ENCODE peak calls at places on chromosomes 16 and 17, in four cellular contexts. B is IMR-90, W is fibroblast of lung, N is H9. R is an unnamed sample.

GRCh38 chr17:39935896-39936295 is 8.4 kb downstream of the LRRC3C start:
- DNase-seq in B (peak; percentile 55), N (no peak), W (no peak), R (no peak)

GRCh38 chr17:78737332-78737731 is 44.7 kb downstream of the CYTH1 start:
- DNase-seq in W (peak; percentile 84), B (peak; percentile 83), N (no peak), R (peak; percentile 88)

GRCh38 chr17:77854759-77855745 is 103.5 kb upstream of the TNRC6C start:
- DNase-seq in B (no peak), W (no peak), N (no peak), R (no peak)

GRCh38 chr16:49795513-49795912 is 60.4 kb downstream of the ZNF423 start:
- DNase-seq in W (no peak), N (no peak), B (no peak), R (no peak)

GRCh38 chr17:39099686-39100293 is 51.6 kb downstream of the PLXDC1 start:
- DNase-seq in N (no peak), W (peak; percentile 86), B (peak; percentile 62), R (no peak)

GRCh38 chr17:45433136-45433535 is 466 bp upstream of the ARHGAP27 start:
- DNase-seq in B (no peak), W (no peak), N (no peak), R (no peak)

GRCh38 chr17:10357768-10358167 is 15.0 kb downstream of the MYH13 start:
- DNase-seq in B (no peak), W (no peak), N (peak; percentile 82), R (peak; percentile 15)

GRCh38 chr16:75304521-75305363 is 53.3 kb upstream of the BCAR1 start:
- DNase-seq in N (no peak), B (peak; percentile 89), W (peak; percentile 89), R (peak; percentile 92)

GRCh38 chr17:38746004-38746892 is 1.9 kb downstream of the PCGF2 start:
- DNase-seq in W (no peak), N (no peak), B (no peak), R (no peak)

GRCh38 chr16:11280616-11281522 is at the start of gene PRM1:
- DNase-seq in N (peak; percentile 46), B (no peak), W (no peak), R (no peak)

GRCh38 chr17:75927286-75927922 is 13.4 kb downstream of the FBF1 start:
- DNase-seq in N (peak; percentile 80), W (peak; percentile 15), B (no peak), R (no peak)

GRCh38 chr16:13935408-13935807 is 15.5 kb downstream of the ERCC4 start:
- DNase-seq in B (no peak), N (peak; percentile 71), W (no peak), R (no peak)

GRCh38 chr16:87246269-87247065 is 70.7 kb downstream of the C16orf95 start:
- DNase-seq in W (no peak), N (no peak), B (no peak), R (no peak)

GRCh38 chr16:19130852-19131808 is 17.4 kb downstream of the ITPRIPL2 start:
- DNase-seq in B (peak; percentile 82), N (no peak), W (peak; percentile 77), R (no peak)

GRCh38 chr17:65820306-65820705 is 258.9 kb upstream of the AXIN2 start:
- DNase-seq in N (no peak), W (no peak), B (no peak), R (no peak)

GRCh38 chr16:17403156-17403809 is 67.5 kb downstream of the XYLT1 start:
- DNase-seq in N (no peak), W (no peak), B (no peak), R (no peak)

GRCh38 chr17:40597168-40598020 is 32.1 kb upstream of the CCR7 start:
- DNase-seq in B (no peak), N (no peak), W (no peak), R (no peak)

GRCh38 chr17:81422776-81423697 is 27.8 kb downstream of the BAHCC1 start:
- DNase-seq in N (peak; percentile 69), W (peak; percentile 91), B (peak; percentile 96), R (peak; percentile 18)

GRCh38 chr16:86566601-86566965 is at the start of gene FOXC2:
- DNase-seq in N (peak; percentile 92), W (peak; percentile 97), B (peak; percentile 94), R (no peak)

GRCh38 chr16:85894266-85894665 is 4.7 kb upstream of the IRF8 start:
- DNase-seq in W (no peak), B (no peak), N (peak; percentile 71), R (no peak)

GRCh38 chr17:68457168-68457538 is at the start of gene WIPI1:
- DNase-seq in B (no peak), W (no peak), N (no peak), R (no peak)

GRCh38 chr17:31678431-31678830 is 180.6 kb downstream of the COPRS start:
- DNase-seq in N (peak; percentile 26), W (peak; percentile 44), B (peak; percentile 41), R (no peak)

GRCh38 chr17:83078378-83079339 is 750 bp upstream of the METRNL start:
- DNase-seq in N (no peak), B (no peak), W (no peak), R (peak; percentile 25)

GRCh38 chr16:29961479-29962343 is at the start of gene TMEM219:
- DNase-seq in B (peak; percentile 83), W (peak; percentile 80), N (peak; percentile 89), R (peak; percentile 97)

GRCh38 chr16:6016530-6017184 is 919.1 kb upstream of the EEF2KMT start:
- DNase-seq in N (peak; percentile 45), B (no peak), W (no peak), R (peak; percentile 13)

GRCh38 chr16:11089504-11090124 is 145.2 kb downstream of the CLEC16A start:
- DNase-seq in N (no peak), W (peak; percentile 100), B (peak; percentile 99), R (no peak)

GRCh38 chr17:4498461-4499397 is at the start of gene SPNS2:
- DNase-seq in N (peak; percentile 81), B (peak; percentile 29), W (peak; percentile 12), R (peak; percentile 69)

GRCh38 chr17:80990921-80991644 is 558 bp upstream of the CHMP6 start:
- DNase-seq in N (no peak), W (no peak), B (no peak), R (no peak)

GRCh38 chr16:85171809-85172464 is 59.7 kb upstream of the CIBAR2 start:
- DNase-seq in W (peak; percentile 39), N (no peak), B (no peak), R (no peak)

GRCh38 chr17:79777844-79778503 is at the start of gene CBX2:
- DNase-seq in B (peak; percentile 42), W (peak; percentile 55), N (peak; percentile 88), R (peak; percentile 48)

GRCh38 chr16:49484454-49484853 is 110.8 kb downstream of the C16orf78 start:
- DNase-seq in N (peak; percentile 88), B (no peak), W (no peak), R (peak; percentile 49)

GRCh38 chr16:50416388-50416787 is 47.6 kb upstream of the BRD7 start:
- DNase-seq in W (no peak), N (no peak), B (no peak), R (no peak)

GRCh38 chr16:17432902-17433576 is 37.7 kb downstream of the XYLT1 start:
- DNase-seq in B (peak; percentile 45), N (no peak), W (peak; percentile 73), R (no peak)

GRCh38 chr16:29915590-29916247 is 10.3 kb downstream of the KCTD13 start:
- DNase-seq in N (no peak), W (no peak), B (peak; percentile 70), R (no peak)

GRCh38 chr16:83954577-83955016 is 1.6 kb downstream of the OSGIN1 start:
- DNase-seq in N (peak; percentile 55), W (peak; percentile 33), B (peak; percentile 38), R (peak; percentile 20)

GRCh38 chr17:40022961-40023541 is 7.8 kb downstream of the CSF3 start:
- DNase-seq in W (no peak), N (no peak), B (no peak), R (no peak)

GRCh38 chr16:3645504-3646347 is 8.8 kb upstream of the DNASE1 start:
- DNase-seq in B (peak; percentile 73), W (peak; percentile 76), N (peak; percentile 81), R (no peak)

GRCh38 chr17:49497147-49498036 is 2.3 kb downstream of the NGFR start:
- DNase-seq in W (peak; percentile 27), B (peak; percentile 22), N (peak; percentile 87), R (peak; percentile 41)
- H3K9ac ChIP-seq in W (no peak overlapping the region), B (no peak overlapping the region), N (no peak overlapping the region), R (no peak overlapping the region)

DNA sequence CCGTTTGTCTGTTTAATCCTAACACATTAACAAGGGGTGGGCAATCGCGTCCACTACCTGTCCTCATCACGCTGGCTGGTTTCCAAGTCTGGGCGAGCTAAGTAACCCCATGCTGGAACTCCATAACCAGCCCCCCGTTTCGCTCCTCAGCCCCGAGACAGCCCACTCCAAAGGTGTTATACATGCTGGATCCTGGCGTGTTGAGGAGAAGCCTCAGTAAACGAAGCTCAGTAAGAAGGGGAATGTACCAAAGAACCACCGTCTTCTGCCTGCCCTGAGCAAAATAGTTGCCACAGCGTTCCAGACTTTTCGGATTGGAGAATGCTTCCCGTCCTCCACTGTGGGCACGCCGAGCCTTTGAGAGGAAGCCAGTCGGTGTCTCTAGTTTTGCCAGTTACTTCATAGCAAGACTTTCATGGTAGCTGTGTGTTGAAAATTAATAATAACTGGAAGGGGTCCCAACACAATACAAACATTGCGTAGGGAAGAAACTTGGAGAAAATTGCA is 16.1 kb upstream of the C17orf78 start:
- DNase-seq in W (no peak), N (no peak), B (peak; percentile 11), R (peak; percentile 43)
- H3K9ac ChIP-seq in W (no peak overlapping the region), N (peak overlapping the region; percentile 9), B (peak overlapping the region; percentile 68), R (no peak overlapping the region)

GRCh38 chr17:1260762-1261161 is 9.5 kb upstream of the BHLHA9 start:
- DNase-seq in N (no peak), W (no peak), B (no peak), R (no peak)
- H3K9ac ChIP-seq in N (no peak overlapping the region), W (no peak overlapping the region), B (no peak overlapping the region), R (no peak overlapping the region)

GRCh38 chr17:49229076-49229804 is 1.3 kb downstream of the PHOSPHO1 start:
- DNase-seq in W (no peak), N (no peak), B (no peak), R (no peak)
- H3K9ac ChIP-seq in W (no peak overlapping the region), N (no peak overlapping the region), B (no peak overlapping the region), R (no peak overlapping the region)

R was measured in trophoblast cell.